ENCODE peak calls at places on chromosomes 2 and 18, in five cellular contexts. One of them, this sample, is unnamed.

GRCh38 chr2:233419626-233420431 is 65.5 kb downstream of the DGKD start:
- DNase-seq in SK-N-SH: no peak
- DNase-seq in tibial nerve: no peak
- DNase-seq in MM.1S: peak; percentile 50
- DNase-seq in adrenal gland: no peak
- DNase-seq in this sample: peak; percentile 81

GRCh38 chr18:55489742-55490055 is 98.3 kb downstream of the TCF4 start:
- DNase-seq in adrenal gland: no peak
- DNase-seq in tibial nerve: no peak
- DNase-seq in MM.1S: peak; percentile 70
- DNase-seq in SK-N-SH: peak; percentile 46
- DNase-seq in this sample: no peak

GRCh38 chr2:46813046-46813445 is 102.6 kb downstream of the MCFD2 start:
- DNase-seq in SK-N-SH: peak; percentile 77
- DNase-seq in adrenal gland: peak; percentile 32
- DNase-seq in MM.1S: no peak
- DNase-seq in tibial nerve: no peak
- DNase-seq in this sample: no peak

GRCh38 chr18:10094154-10094553 is 180.3 kb downstream of the VAPA start:
- DNase-seq in MM.1S: no peak
- DNase-seq in adrenal gland: no peak
- DNase-seq in tibial nerve: no peak
- DNase-seq in SK-N-SH: no peak
- DNase-seq in this sample: no peak

GRCh38 chr2:133838642-133839370 is 270.5 kb upstream of the NCKAP5 start:
- DNase-seq in MM.1S: peak; percentile 1
- DNase-seq in adrenal gland: no peak
- DNase-seq in tibial nerve: no peak
- DNase-seq in SK-N-SH: no peak
- DNase-seq in this sample: no peak

GRCh38 chr18:69523582-69523981 is 122.9 kb downstream of the DOK6 start:
- DNase-seq in MM.1S: no peak
- DNase-seq in SK-N-SH: no peak
- DNase-seq in tibial nerve: no peak
- DNase-seq in adrenal gland: no peak
- DNase-seq in this sample: no peak

GRCh38 chr2:97670471-97670870 is 958 bp downstream of the C2orf92 start:
- DNase-seq in adrenal gland: no peak
- DNase-seq in tibial nerve: no peak
- DNase-seq in SK-N-SH: no peak
- DNase-seq in MM.1S: no peak
- DNase-seq in this sample: no peak

GRCh38 chr2:19346983-19347618 is 11.3 kb downstream of the OSR1 start:
- DNase-seq in tibial nerve: no peak
- DNase-seq in adrenal gland: no peak
- DNase-seq in SK-N-SH: no peak
- DNase-seq in MM.1S: peak; percentile 2
- DNase-seq in this sample: no peak

GRCh38 chr2:38438536-38439225 is 61.6 kb upstream of the ATL2 start:
- DNase-seq in MM.1S: no peak
- DNase-seq in tibial nerve: no peak
- DNase-seq in SK-N-SH: no peak
- DNase-seq in adrenal gland: no peak
- DNase-seq in this sample: peak; percentile 41

GRCh38 chr2:112021781-112022231 is 33.3 kb upstream of the TMEM87B start:
- DNase-seq in MM.1S: no peak
- DNase-seq in adrenal gland: no peak
- DNase-seq in SK-N-SH: no peak
- DNase-seq in tibial nerve: no peak
- DNase-seq in this sample: no peak

GRCh38 chr18:36420826-36421225 is 123.3 kb downstream of the FHOD3 start:
- DNase-seq in SK-N-SH: no peak
- DNase-seq in MM.1S: no peak
- DNase-seq in tibial nerve: no peak
- DNase-seq in adrenal gland: peak; percentile 46
- DNase-seq in this sample: no peak

GRCh38 chr2:189679224-189679623 is 4.8 kb downstream of the ANKAR start:
- DNase-seq in adrenal gland: no peak
- DNase-seq in tibial nerve: no peak
- DNase-seq in SK-N-SH: no peak
- DNase-seq in MM.1S: no peak
- DNase-seq in this sample: no peak

GRCh38 chr2:11029136-11029535 is 117.4 kb downstream of the KCNF1 start:
- DNase-seq in tibial nerve: no peak
- DNase-seq in adrenal gland: no peak
- DNase-seq in SK-N-SH: no peak
- DNase-seq in MM.1S: no peak
- DNase-seq in this sample: peak; percentile 13

GRCh38 chr2:53353372-53354111 is 414.1 kb upstream of the CHAC2 start:
- DNase-seq in adrenal gland: no peak
- DNase-seq in MM.1S: no peak
- DNase-seq in SK-N-SH: no peak
- DNase-seq in tibial nerve: no peak
- DNase-seq in this sample: no peak

GRCh38 chr2:190820416-190820815 is 60.2 kb upstream of the GLS start:
- DNase-seq in MM.1S: no peak
- DNase-seq in adrenal gland: no peak
- DNase-seq in tibial nerve: no peak
- DNase-seq in SK-N-SH: no peak
- DNase-seq in this sample: no peak

GRCh38 chr2:193276069-193276468 is 1081.3 kb upstream of the TMEFF2 start:
- DNase-seq in tibial nerve: no peak
- DNase-seq in MM.1S: no peak
- DNase-seq in SK-N-SH: no peak
- DNase-seq in adrenal gland: no peak
- DNase-seq in this sample: peak; percentile 4

GRCh38 chr2:161991991-161992390 is 82.0 kb downstream of the DPP4 start:
- DNase-seq in tibial nerve: no peak
- DNase-seq in SK-N-SH: no peak
- DNase-seq in adrenal gland: no peak
- DNase-seq in MM.1S: no peak
- DNase-seq in this sample: no peak

GRCh38 chr2:134603966-134604365 is 114.8 kb downstream of the TMEM163 start:
- DNase-seq in MM.1S: no peak
- DNase-seq in tibial nerve: no peak
- DNase-seq in adrenal gland: no peak
- DNase-seq in SK-N-SH: no peak
- DNase-seq in this sample: no peak

GRCh38 chr18:48929212-48929612 is 21.6 kb downstream of the SMAD7 start:
- DNase-seq in SK-N-SH: no peak
- DNase-seq in MM.1S: no peak
- DNase-seq in tibial nerve: no peak
- DNase-seq in adrenal gland: no peak
- DNase-seq in this sample: peak; percentile 30

GRCh38 chr18:48929951-48930713 is 20.6 kb downstream of the SMAD7 start:
- DNase-seq in tibial nerve: peak; percentile 19
- DNase-seq in adrenal gland: peak; percentile 37
- DNase-seq in SK-N-SH: peak; percentile 81
- DNase-seq in MM.1S: no peak
- DNase-seq in this sample: peak; percentile 85

GRCh38 chr18:48930926-48931325 is 19.8 kb downstream of the SMAD7 start:
- DNase-seq in adrenal gland: no peak
- DNase-seq in MM.1S: no peak
- DNase-seq in SK-N-SH: no peak
- DNase-seq in tibial nerve: no peak
- DNase-seq in this sample: no peak

GRCh38 chr18:48927286-48928080 is 23.3 kb downstream of the SMAD7 start:
- DNase-seq in MM.1S: no peak
- DNase-seq in tibial nerve: no peak
- DNase-seq in SK-N-SH: no peak
- DNase-seq in adrenal gland: no peak
- DNase-seq in this sample: no peak

GRCh38 chr18:48928787-48929186 is 22.0 kb downstream of the SMAD7 start:
- DNase-seq in SK-N-SH: peak; percentile 73
- DNase-seq in adrenal gland: no peak
- DNase-seq in MM.1S: peak; percentile 95
- DNase-seq in tibial nerve: peak; percentile 38
- DNase-seq in this sample: peak; percentile 46
- H3K4me3 ChIP-seq in SK-N-SH: no peak overlapping the region
- H3K4me3 ChIP-seq in adrenal gland: no peak overlapping the region
- H3K4me3 ChIP-seq in MM.1S: peak overlapping the region; percentile 52
- H3K4me3 ChIP-seq in tibial nerve: no peak overlapping the region
- H3K4me3 ChIP-seq in this sample: no peak overlapping the region

GRCh38 chr18:13043066-13043465 is 51.9 kb downstream of the CEP192 start:
- DNase-seq in tibial nerve: no peak
- DNase-seq in MM.1S: no peak
- DNase-seq in SK-N-SH: no peak
- DNase-seq in adrenal gland: no peak
- DNase-seq in this sample: no peak

GRCh38 chr18:13051159-13051558 is 60.0 kb downstream of the CEP192 start:
- DNase-seq in SK-N-SH: no peak
- DNase-seq in adrenal gland: no peak
- DNase-seq in MM.1S: no peak
- DNase-seq in tibial nerve: no peak
- DNase-seq in this sample: no peak

GRCh38 chr18:13051950-13052349 is 60.8 kb downstream of the CEP192 start:
- DNase-seq in SK-N-SH: no peak
- DNase-seq in adrenal gland: peak; percentile 18
- DNase-seq in tibial nerve: no peak
- DNase-seq in MM.1S: no peak
- DNase-seq in this sample: no peak

GRCh38 chr18:13048061-13048605 is 57.0 kb downstream of the CEP192 start:
- DNase-seq in MM.1S: no peak
- DNase-seq in adrenal gland: no peak
- DNase-seq in tibial nerve: no peak
- DNase-seq in SK-N-SH: no peak
- DNase-seq in this sample: no peak
- H3K36me3 ChIP-seq in MM.1S: peaks cover 12% of the 10 kb centered on the region
- H3K36me3 ChIP-seq in adrenal gland: peaks cover 7% of the 10 kb centered on the region
- H3K36me3 ChIP-seq in tibial nerve: peaks cover 72% of the 10 kb centered on the region
- H3K36me3 ChIP-seq in SK-N-SH: peaks cover 57% of the 10 kb centered on the region
- H3K36me3 ChIP-seq in this sample: peaks cover 1% of the 10 kb centered on the region

GRCh38 chr2:8605350-8606065 is 76.3 kb upstream of the ID2 start:
- DNase-seq in SK-N-SH: no peak
- DNase-seq in adrenal gland: no peak
- DNase-seq in MM.1S: peak; percentile 38
- DNase-seq in tibial nerve: no peak
- DNase-seq in this sample: no peak
- H3K4me3 ChIP-seq in SK-N-SH: no peak overlapping the region
- H3K4me3 ChIP-seq in adrenal gland: no peak overlapping the region
- H3K4me3 ChIP-seq in MM.1S: peak overlapping the region; percentile 7
- H3K4me3 ChIP-seq in tibial nerve: no peak overlapping the region
- H3K4me3 ChIP-seq in this sample: no peak overlapping the region

GRCh38 chr2:240000671-240001070 is 24.5 kb downstream of the NDUFA10 start:
- DNase-seq in tibial nerve: no peak
- DNase-seq in MM.1S: no peak
- DNase-seq in adrenal gland: no peak
- DNase-seq in SK-N-SH: no peak
- DNase-seq in this sample: no peak
- H3K36me3 ChIP-seq in tibial nerve: peaks cover 84% of the 10 kb centered on the region
- H3K36me3 ChIP-seq in MM.1S: no peaks in the 10 kb centered on the region
- H3K36me3 ChIP-seq in adrenal gland: peaks cover 70% of the 10 kb centered on the region
- H3K36me3 ChIP-seq in SK-N-SH: peaks cover 84% of the 10 kb centered on the region
- H3K36me3 ChIP-seq in this sample: peaks cover 13% of the 10 kb centered on the region

DNA sequence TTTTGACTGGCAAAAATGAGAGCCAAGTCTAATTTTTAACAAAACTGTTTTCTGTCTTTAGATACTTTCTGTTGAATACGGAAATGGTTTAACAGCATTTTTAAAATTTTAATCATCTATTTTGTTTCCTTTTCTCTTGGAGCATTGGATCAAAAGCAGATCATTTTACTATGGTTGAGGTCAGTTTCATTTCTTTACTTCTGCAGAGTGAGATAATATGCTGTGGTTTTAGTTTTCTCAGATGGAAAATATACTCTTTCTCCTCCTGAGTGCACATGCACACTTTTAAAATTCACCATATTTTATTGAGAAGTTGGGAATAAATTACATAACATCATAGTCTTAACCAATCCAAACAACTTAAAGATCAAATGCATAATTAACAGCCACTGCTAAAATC is 283.3 kb downstream of the SLC8A1 start:
- DNase-seq in SK-N-SH: no peak
- DNase-seq in adrenal gland: no peak
- DNase-seq in MM.1S: peak; percentile 27
- DNase-seq in tibial nerve: no peak
- DNase-seq in this sample: no peak
- H3K4me3 ChIP-seq in SK-N-SH: no peak overlapping the region
- H3K4me3 ChIP-seq in adrenal gland: no peak overlapping the region
- H3K4me3 ChIP-seq in MM.1S: no peak overlapping the region
- H3K4me3 ChIP-seq in tibial nerve: no peak overlapping the region
- H3K4me3 ChIP-seq in this sample: no peak overlapping the region

GRCh38 chr18:31831903-31832302 is 71.2 kb upstream of the SLC25A52 start:
- DNase-seq in adrenal gland: no peak
- DNase-seq in MM.1S: no peak
- DNase-seq in SK-N-SH: no peak
- DNase-seq in tibial nerve: no peak
- DNase-seq in this sample: no peak
- H3K36me3 ChIP-seq in adrenal gland: peaks cover 17% of the 10 kb centered on the region
- H3K36me3 ChIP-seq in MM.1S: no peaks in the 10 kb centered on the region
- H3K36me3 ChIP-seq in SK-N-SH: peaks cover 40% of the 10 kb centered on the region
- H3K36me3 ChIP-seq in tibial nerve: peaks cover 77% of the 10 kb centered on the region
- H3K36me3 ChIP-seq in this sample: peaks cover 6% of the 10 kb centered on the region

DNA sequence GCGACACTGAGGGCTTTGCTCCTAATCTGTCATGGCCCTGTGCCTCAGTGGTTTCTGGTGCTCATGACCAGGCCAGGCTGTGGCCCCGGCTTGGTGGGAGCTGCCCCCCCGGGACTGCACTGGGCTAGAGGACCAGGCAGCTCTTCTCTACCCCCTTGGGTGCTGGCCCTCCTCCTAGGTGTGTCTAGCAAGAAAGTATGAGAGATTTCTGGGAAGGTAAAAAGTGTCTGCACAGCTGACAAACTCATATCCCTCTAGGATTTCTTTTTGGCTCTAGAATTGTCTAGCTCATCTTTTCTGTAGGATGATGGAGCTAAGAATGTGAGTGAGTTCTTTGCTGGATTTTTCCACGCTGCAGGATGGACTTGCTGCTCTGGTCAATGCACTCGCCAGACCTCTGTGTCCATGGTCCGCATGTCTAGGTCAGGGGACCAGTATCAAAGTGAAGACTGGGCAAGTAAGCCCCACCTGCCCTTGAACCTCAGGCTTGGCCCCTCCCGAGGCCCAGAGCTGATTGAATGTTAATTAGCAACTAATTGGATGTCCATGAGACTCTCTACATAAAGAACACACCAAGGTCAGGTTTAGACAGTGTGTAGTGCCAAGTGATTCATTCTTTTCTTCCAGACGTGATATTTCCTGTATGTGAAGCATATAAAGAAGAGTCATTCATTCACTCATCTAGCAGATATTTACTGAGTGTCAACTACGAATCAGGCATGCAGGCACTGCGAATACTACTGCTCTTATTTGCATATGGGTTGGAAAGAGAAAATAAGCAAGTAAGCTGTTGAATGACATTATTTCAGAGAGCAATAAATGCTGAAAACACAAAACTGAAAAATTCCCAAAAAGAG is 15.6 kb upstream of the PSD4 start:
- DNase-seq in SK-N-SH: no peak
- DNase-seq in tibial nerve: no peak
- DNase-seq in adrenal gland: no peak
- DNase-seq in MM.1S: no peak
- DNase-seq in this sample: no peak
- H3K4me3 ChIP-seq in SK-N-SH: no peak overlapping the region
- H3K4me3 ChIP-seq in tibial nerve: peak overlapping the region; percentile 54
- H3K4me3 ChIP-seq in adrenal gland: peak overlapping the region; percentile 35
- H3K4me3 ChIP-seq in MM.1S: peak overlapping the region; percentile 62
- H3K4me3 ChIP-seq in this sample: peak overlapping the region; percentile 55

This sample was measured in H7.